ENCODE peak calls at places on chromosomes 7 and 10, in seven cellular contexts. K is cardiac muscle cell, J is A549, M is iPS DF 6.9, U is GM23248, Q is PC-9, E is sigmoid colon. L is an unnamed sample. For H3K4me1, the result is how much of the 10 kb centered on the place peaks cover.

GRCh38 chr10:132651511-132652029 is 114.0 kb downstream of the INPP5A start:
- DNase-seq in Q (no peak), M (no peak), U (no peak), J (no peak), K (no peak), E (peak), L (no peak)

GRCh38 chr7:132456418-132456817 is 119.9 kb downstream of the PLXNA4 start:
- DNase-seq in Q (no peak), M (no peak), J (no peak), E (no peak), U (no peak), K (no peak), L (no peak)

GRCh38 chr10:112872728-112873127 is 77.3 kb upstream of the TCF7L2 start:
- DNase-seq in J (no peak), E (no peak), M (peak), U (no peak), K (no peak), Q (no peak), L (no peak)

GRCh38 chr10:84820121-84820520 is 491.7 kb downstream of the CCSER2 start:
- DNase-seq in Q (no peak), K (no peak), M (no peak), U (peak), E (no peak), J (no peak), L (no peak)

GRCh38 chr7:5494683-5495561 is 71.3 kb upstream of the TNRC18 start:
- DNase-seq in M (no peak), K (peak), U (peak), E (peak), J (peak), Q (peak), L (peak)

GRCh38 chr10:132877473-132877872 is 64.9 kb downstream of the CFAP46 start:
- DNase-seq in Q (no peak), J (no peak), E (peak), M (no peak), U (no peak), K (no peak), L (no peak)

GRCh38 chr7:74439546-74439945 is 14.2 kb upstream of the GTF2IRD1 start:
- DNase-seq in U (no peak), M (no peak), E (no peak), J (no peak), K (no peak), Q (no peak), L (no peak)

GRCh38 chr10:63375006-63375405 is 90.8 kb downstream of the JMJD1C start:
- DNase-seq in E (no peak), U (peak), M (no peak), J (no peak), Q (no peak), K (no peak), L (no peak)

GRCh38 chr7:108211382-108212201 is 81.4 kb upstream of the LAMB4 start:
- DNase-seq in M (no peak), E (no peak), K (no peak), J (peak), Q (peak), U (peak), L (peak)

GRCh38 chr10:80491251-80492102 is 37.4 kb downstream of the TSPAN14 start:
- DNase-seq in K (no peak), J (no peak), M (no peak), U (no peak), E (no peak), Q (no peak), L (no peak)

GRCh38 chr7:23293500-23294073 is 5.6 kb upstream of the MALSU1 start:
- DNase-seq in K (no peak), J (no peak), Q (no peak), U (no peak), M (no peak), E (no peak), L (peak)

GRCh38 chr7:118969370-118969769 is 744.9 kb downstream of the ANKRD7 start:
- DNase-seq in E (no peak), K (no peak), M (no peak), U (no peak), J (no peak), Q (no peak), L (no peak)

GRCh38 chr10:124127965-124128810 is 34.8 kb upstream of the CHST15 start:
- DNase-seq in E (no peak), M (no peak), K (no peak), Q (no peak), U (no peak), J (no peak), L (no peak)

DNA sequence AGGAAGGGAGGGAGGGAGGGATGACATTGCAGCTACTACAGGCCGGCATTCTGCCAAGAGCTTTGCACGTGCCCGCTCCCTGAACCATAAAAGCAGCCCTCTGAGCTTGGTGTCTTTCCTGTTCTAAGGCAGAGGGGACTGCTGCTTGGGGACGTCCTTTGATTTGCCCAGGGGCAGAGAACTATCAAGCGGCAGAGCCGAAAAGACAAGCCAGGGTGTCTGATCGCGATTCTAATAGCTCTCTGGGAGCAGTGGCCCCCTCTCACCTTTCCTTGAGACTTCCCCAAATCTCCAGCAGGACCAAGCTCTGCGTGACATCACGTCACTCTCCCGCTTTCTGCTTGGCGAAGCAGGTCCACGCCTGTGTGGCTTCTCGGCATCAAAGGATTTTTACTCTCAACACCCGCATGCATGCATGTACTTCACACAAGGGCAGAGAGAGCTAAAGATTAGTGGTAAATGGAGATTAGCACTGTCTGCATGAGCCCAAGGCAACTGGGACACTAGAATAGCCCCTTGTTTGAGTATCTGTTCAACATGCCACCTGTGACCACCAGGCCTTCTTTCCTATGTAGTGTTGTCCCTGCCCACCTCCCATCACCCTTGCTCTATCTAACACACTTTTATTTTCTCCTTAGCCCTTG is 167.7 kb upstream of the AUTS2 start:
- DNase-seq in K (no peak), U (peak), Q (no peak), E (peak), M (no peak), J (no peak), L (no peak)
- H3K4me3 ChIP-seq in K (no peak), U (no peak), Q (no peak), E (peak), M (no peak), J (no peak), L (no peak)

DNA sequence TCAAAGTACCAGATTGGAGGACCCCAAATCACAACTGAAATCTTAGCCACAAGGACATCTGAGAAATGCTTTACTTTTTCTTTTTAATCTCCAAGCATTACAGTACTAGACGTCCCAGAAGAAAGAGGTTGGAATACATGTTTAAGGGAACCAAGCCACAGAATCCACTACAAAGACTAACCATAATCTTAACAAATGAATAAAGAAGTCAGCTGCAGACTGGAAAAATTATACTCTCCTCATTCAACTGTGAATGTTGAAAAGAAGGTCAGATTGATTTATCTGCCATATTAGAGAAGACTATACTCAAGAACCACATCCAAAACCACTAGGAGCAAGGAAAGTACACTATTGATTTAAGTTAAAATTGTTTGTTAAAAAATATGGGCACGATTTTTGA is 102.1 kb upstream of the ABCB5 start:
- DNase-seq in M (no peak), J (no peak), U (no peak), E (no peak), Q (no peak), K (no peak), L (no peak)
- H3K4me1 ChIP-seq in M (under half), J (under half), U (under half), E (under half), Q (under half), K (under half), L (under half)

DNA sequence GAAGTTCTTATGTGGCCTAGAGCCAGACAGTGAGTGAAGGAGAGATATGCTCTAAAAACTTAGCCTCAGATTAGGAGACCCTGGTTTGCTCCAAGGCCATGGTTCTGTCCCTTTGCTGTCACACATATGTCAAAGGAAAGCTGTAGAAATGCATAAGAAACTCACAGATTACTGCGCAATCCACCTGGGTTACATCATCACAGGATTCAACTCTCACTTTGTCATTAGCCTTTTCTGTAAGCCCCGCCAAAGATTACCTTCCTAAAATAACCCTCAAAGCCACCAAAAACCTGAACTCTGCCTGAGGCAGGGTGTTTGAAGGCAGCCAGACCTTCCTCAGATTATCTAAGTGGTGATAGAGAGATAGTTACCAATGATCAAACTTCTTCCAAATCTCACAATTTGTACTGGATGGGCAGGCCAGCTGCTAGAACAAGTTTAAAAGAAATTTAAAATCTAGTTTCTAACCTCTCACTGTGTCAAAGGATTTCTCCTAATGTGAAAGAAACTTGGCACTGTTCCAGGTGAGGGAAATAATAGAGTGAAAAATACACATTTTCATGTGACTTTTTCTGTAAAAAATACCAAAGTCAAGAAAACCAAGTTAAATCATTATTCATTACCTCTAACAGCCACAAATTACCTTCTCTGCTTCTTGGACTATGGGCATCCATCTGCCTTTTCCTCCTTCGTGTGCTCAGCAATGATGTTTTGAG is 567.2 kb downstream of the SUGCT start:
- DNase-seq in M (no peak), K (no peak), J (no peak), E (no peak), U (peak), Q (no peak), L (peak)
- H3K4me3 ChIP-seq in M (no peak), K (no peak), J (no peak), E (no peak), U (no peak), Q (no peak), L (no peak)

GRCh38 chr10:14602807-14603538 is 171.7 kb downstream of the FAM107B start:
- DNase-seq in K (no peak), M (no peak), E (no peak), J (no peak), Q (no peak), U (no peak), L (no peak)
- H3K4me1 ChIP-seq in K (under half), M (under half), E (under half), J (under half), Q (under half), U (under half), L (under half)

GRCh38 chr7:115678049-115678982 is 352.2 kb downstream of the TFEC start:
- DNase-seq in U (peak), Q (no peak), E (no peak), J (no peak), K (no peak), M (no peak), L (no peak)
- H3K4me3 ChIP-seq in U (peak), Q (no peak), E (no peak), J (no peak), K (no peak), M (no peak), L (no peak)

GRCh38 chr10:45652511-45652910 is 20.1 kb downstream of the ZFAND4 start:
- DNase-seq in K (no peak), J (no peak), Q (no peak), E (no peak), M (no peak), U (no peak), L (no peak)
- H3K4me1 ChIP-seq in K (under half), J (under half), Q (under half), E (under half), M (under half), U (under half), L (under half)

GRCh38 chr7:151408498-151408838 is 1.4 kb downstream of the WDR86 start:
- DNase-seq in Q (no peak), U (no peak), M (no peak), E (no peak), K (no peak), J (no peak), L (no peak)
- H3K4me3 ChIP-seq in Q (no peak), U (no peak), M (peak), E (peak), K (peak), J (no peak), L (no peak)